ENCODE peak calls at places on chromosomes 13 and 19, in seven cellular contexts. C is activated naive CD4-positive, alpha-beta T cell treated with anti-CD3 and anti-CD28 coated beads, Interleukin-2, amount 10 ng/mL, durations not matched to agents 7 days and 5 days; F is upper lobe of right lung; L is T-helper 2 cell; N is HFF-Myc; B is T1000; K is cardiac fibroblast. X is an unnamed sample.

GRCh38 chr13:59487883-59488282 is 675.8 kb downstream of the DIAPH3 start:
- DNase-seq in C (no peak), F (no peak), L (no peak), N (no peak), B (no peak), K (no peak), X (no peak)

GRCh38 chr19:16328824-16329482 is 4.3 kb downstream of the KLF2 start:
- DNase-seq in C (peak), F (no peak), L (peak), N (no peak), B (no peak), K (peak), X (no peak)

GRCh38 chr19:41758846-41759245 is 3.5 kb downstream of the CEACAM6 start:
- DNase-seq in C (no peak), F (no peak), L (no peak), N (no peak), B (no peak), K (no peak), X (no peak)

GRCh38 chr19:43625918-43626579 is 6.6 kb upstream of the ZNF428 start:
- DNase-seq in C (peak), F (no peak), L (no peak), N (no peak), B (no peak), K (peak), X (no peak)

GRCh38 chr19:15251749-15252397 is 19.6 kb upstream of the EPHX3 start:
- DNase-seq in C (no peak), F (no peak), L (no peak), N (peak), B (peak), K (peak), X (no peak)

GRCh38 chr19:1383311-1384084 is at the start of gene NDUFS7:
- DNase-seq in C (peak), F (peak), L (peak), N (peak), B (peak), K (peak), X (peak)

GRCh38 chr19:15532779-15533521 is 24.6 kb downstream of the CYP4F22 start:
- DNase-seq in C (no peak), F (no peak), L (no peak), N (no peak), B (no peak), K (no peak), X (no peak)

GRCh38 chr19:36528921-36529518 is 949 bp upstream of the ZNF260 start:
- DNase-seq in C (peak), F (no peak), L (peak), N (no peak), B (no peak), K (no peak), X (no peak)

GRCh38 chr19:10006335-10006708 is 4.0 kb downstream of the COL5A3 start:
- DNase-seq in C (no peak), F (no peak), L (peak), N (no peak), B (no peak), K (peak), X (no peak)

GRCh38 chr19:28794301-28794700 is 418.6 kb downstream of the UQCRFS1 start:
- DNase-seq in C (no peak), F (no peak), L (no peak), N (no peak), B (no peak), K (no peak), X (no peak)

GRCh38 chr19:19591133-19591825 is 27.2 kb downstream of the PBX4 start:
- DNase-seq in C (peak), F (no peak), L (peak), N (peak), B (peak), K (peak), X (no peak)

GRCh38 chr19:32201661-32202060 is 143.7 kb upstream of the ZNF507 start:
- DNase-seq in C (peak), F (no peak), L (no peak), N (no peak), B (no peak), K (no peak), X (peak)

GRCh38 chr13:112670864-112671263 is 19.0 kb upstream of the ATP11A start:
- DNase-seq in C (no peak), F (peak), L (no peak), N (no peak), B (no peak), K (no peak), X (peak)

GRCh38 chr19:39223703-39224279 is 19.7 kb upstream of the SYCN start:
- DNase-seq in C (peak), F (no peak), L (no peak), N (no peak), B (no peak), K (peak), X (no peak)

GRCh38 chr19:54287456-54287855 is 6.5 kb upstream of the LILRB2 start:
- DNase-seq in C (no peak), F (no peak), L (no peak), N (no peak), B (no peak), K (no peak), X (no peak)

GRCh38 chr13:28145049-28145448 is 6.7 kb downstream of the PAN3 start:
- DNase-seq in C (no peak), F (no peak), L (no peak), N (no peak), B (no peak), K (no peak), X (no peak)

GRCh38 chr19:1823539-1824251 is 11.6 kb upstream of the ATP8B3 start:
- DNase-seq in C (no peak), F (no peak), L (no peak), N (no peak), B (no peak), K (no peak), X (no peak)

GRCh38 chr19:10513223-10513622 is 4.0 kb downstream of the S1PR5 start:
- DNase-seq in C (no peak), F (no peak), L (no peak), N (no peak), B (no peak), K (no peak), X (no peak)

GRCh38 chr19:37817180-37817911 is 38.0 kb upstream of the ZNF573 start:
- DNase-seq in C (peak), F (peak), L (peak), N (no peak), B (peak), K (peak), X (no peak)

GRCh38 chr19:6241680-6242079 is 38.1 kb downstream of the MLLT1 start:
- DNase-seq in C (no peak), F (peak), L (no peak), N (no peak), B (no peak), K (no peak), X (no peak)

GRCh38 chr19:16896098-16896912 is 7.5 kb downstream of the F2RL3 start:
- DNase-seq in C (peak), F (no peak), L (no peak), N (no peak), B (no peak), K (no peak), X (no peak)

GRCh38 chr13:25165664-25166063 is 6.4 kb downstream of the AMER2 start:
- DNase-seq in C (no peak), F (no peak), L (no peak), N (no peak), B (no peak), K (no peak), X (no peak)

GRCh38 chr19:55383789-55384575 is at the start of gene TMEM238:
- DNase-seq in C (peak), F (peak), L (no peak), N (no peak), B (peak), K (peak), X (no peak)

GRCh38 chr19:19026299-19026971 is 6.9 kb downstream of the SUGP2 start:
- DNase-seq in C (no peak), F (no peak), L (no peak), N (no peak), B (no peak), K (peak), X (no peak)

GRCh38 chr19:41428481-41428859 is 1.3 kb upstream of the B3GNT8 start:
- DNase-seq in C (no peak), F (no peak), L (no peak), N (no peak), B (no peak), K (no peak), X (no peak)

GRCh38 chr19:611506-611869 is 21.8 kb downstream of the HCN2 start:
- DNase-seq in C (peak), F (no peak), L (peak), N (peak), B (peak), K (peak), X (no peak)

GRCh38 chr19:3642987-3643386 is 16.4 kb upstream of the CACTIN start:
- DNase-seq in C (peak), F (no peak), L (no peak), N (no peak), B (no peak), K (no peak), X (no peak)

GRCh38 chr19:38614289-38614688 is 3.5 kb downstream of the MAP4K1 start:
- DNase-seq in C (no peak), F (no peak), L (no peak), N (no peak), B (no peak), K (no peak), X (no peak)

GRCh38 chr19:33040994-33041827 is 23.5 kb downstream of the RHPN2 start:
- DNase-seq in C (no peak), F (no peak), L (no peak), N (no peak), B (peak), K (peak), X (no peak)

GRCh38 chr19:378706-379105 is 30.2 kb downstream of the C2CD4C start:
- DNase-seq in C (no peak), F (peak), L (no peak), N (no peak), B (no peak), K (no peak), X (no peak)

GRCh38 chr19:1150333-1151036 is 23.6 kb downstream of the SBNO2 start:
- DNase-seq in C (no peak), F (no peak), L (no peak), N (no peak), B (no peak), K (no peak), X (no peak)

GRCh38 chr13:21233086-21233485 is 56.6 kb downstream of the MRPL57 start:
- DNase-seq in C (no peak), F (no peak), L (no peak), N (no peak), B (no peak), K (no peak), X (no peak)

GRCh38 chr19:6861683-6862286 is 25.6 kb upstream of the ADGRE1 start:
- DNase-seq in C (no peak), F (no peak), L (no peak), N (no peak), B (no peak), K (no peak), X (no peak)

X was measured in mesenteric fat pad.